ENCODE peak calls at places on chromosomes 7 and 10, in seven cellular contexts. M is IMR-90, V is neuronal stem cell, K is H9, A is mesendoderm, R is H1, E is trophoblast cell. N is an unnamed sample.
A peak's percentile ranks its signal among the peaks of the same experiment; 100 is the strongest.

GRCh38 chr7:47764746-47765145 is 182.8 kb upstream of the TNS3 start:
- DNase-seq in M (no peak), V (no peak), K (no peak), A (no peak), R (no peak), E (no peak), N (no peak)

GRCh38 chr10:36183726-36184125 is 541.6 kb upstream of the FZD8 start:
- DNase-seq in M (peak; percentile 10), V (no peak), K (no peak), A (no peak), R (no peak), E (peak; percentile 92), N (no peak)

GRCh38 chr10:95501203-95502094 is 59.7 kb downstream of the SORBS1 start:
- DNase-seq in M (no peak), V (no peak), K (no peak), A (no peak), R (no peak), E (no peak), N (no peak)

GRCh38 chr7:1367501-1367900 is 91.8 kb downstream of the MICALL2 start:
- DNase-seq in M (no peak), V (no peak), K (no peak), A (no peak), R (no peak), E (no peak), N (no peak)

GRCh38 chr7:134366481-134366880 is 49.8 kb upstream of the SLC35B4 start:
- DNase-seq in M (no peak), V (no peak), K (no peak), A (no peak), R (no peak), E (no peak), N (no peak)

GRCh38 chr7:136302049-136302448 is 324.9 kb upstream of the MTPN start:
- DNase-seq in M (no peak), V (no peak), K (no peak), A (no peak), R (no peak), E (no peak), N (no peak)

GRCh38 chr7:29192811-29193210 is 1.8 kb upstream of the CHN2 start:
- DNase-seq in M (no peak), V (no peak), K (no peak), A (no peak), R (no peak), E (peak; percentile 84), N (no peak)

GRCh38 chr10:113329121-113329596 is 223.7 kb upstream of the HABP2 start:
- DNase-seq in M (peak; percentile 62), V (no peak), K (no peak), A (no peak), R (no peak), E (peak; percentile 90), N (peak; percentile 80)

GRCh38 chr10:68989317-68989990 is 851 bp downstream of the KIFBP start:
- DNase-seq in M (peak; percentile 13), V (no peak), K (no peak), A (no peak), R (no peak), E (no peak), N (peak; percentile 37)

GRCh38 chr7:122858310-122858709 is 27.9 kb downstream of the CADPS2 start:
- DNase-seq in M (no peak), V (no peak), K (no peak), A (no peak), R (no peak), E (no peak), N (no peak)

GRCh38 chr10:133292919-133293809 is 15.5 kb downstream of the TUBGCP2 start:
- DNase-seq in M (peak; percentile 75), V (no peak), K (no peak), A (no peak), R (no peak), E (peak; percentile 49), N (peak; percentile 76)

GRCh38 chr7:50653116-50653854 is 88.1 kb upstream of the DDC start:
- DNase-seq in M (no peak), V (no peak), K (no peak), A (no peak), R (peak; percentile 40), E (no peak), N (peak; percentile 72)

GRCh38 chr7:157644946-157645345 is 308.1 kb downstream of the DNAJB6 start:
- DNase-seq in M (no peak), V (no peak), K (no peak), A (no peak), R (no peak), E (no peak), N (no peak)

GRCh38 chr10:133346413-133346812 is 760 bp upstream of the PRAP1 start:
- DNase-seq in M (no peak), V (no peak), K (peak; percentile 55), A (no peak), R (no peak), E (no peak), N (no peak)

GRCh38 chr7:75951506-75951905 is 36.6 kb downstream of the POR start:
- DNase-seq in M (peak; percentile 68), V (no peak), K (no peak), A (no peak), R (no peak), E (peak; percentile 98), N (peak; percentile 94)

GRCh38 chr10:84531396-84531795 is 203.0 kb downstream of the CCSER2 start:
- DNase-seq in M (no peak), V (no peak), K (no peak), A (no peak), R (no peak), E (no peak), N (no peak)

GRCh38 chr10:128173383-128173782 is 47.2 kb upstream of the MKI67 start:
- DNase-seq in M (no peak), V (no peak), K (no peak), A (peak; percentile 11), R (no peak), E (peak; percentile 60), N (no peak)
- H2AK5ac ChIP-seq in M (no peak overlapping the region), V (no peak overlapping the region), K (no peak overlapping the region), A (no peak overlapping the region), R (no peak overlapping the region), E (no peak overlapping the region), N (no peak overlapping the region)

GRCh38 chr7:109437957-109438356 is 868.3 kb downstream of the DNAJB9 start:
- DNase-seq in M (no peak), V (no peak), K (no peak), A (no peak), R (no peak), E (no peak), N (no peak)
- H2BK120ac ChIP-seq in M (no peak overlapping the region), V (no peak overlapping the region), K (no peak overlapping the region), A (no peak overlapping the region), R (no peak overlapping the region), E (no peak overlapping the region), N (no peak overlapping the region)

GRCh38 chr7:150970424-150970823 is 7.7 kb downstream of the KCNH2 start:
- DNase-seq in M (no peak), V (no peak), K (no peak), A (no peak), R (no peak), E (no peak), N (no peak)
- H2AK5ac ChIP-seq in M (no peak overlapping the region), V (peak overlapping the region; percentile 92), K (no peak overlapping the region), A (no peak overlapping the region), R (no peak overlapping the region), E (no peak overlapping the region), N (no peak overlapping the region)

DNA sequence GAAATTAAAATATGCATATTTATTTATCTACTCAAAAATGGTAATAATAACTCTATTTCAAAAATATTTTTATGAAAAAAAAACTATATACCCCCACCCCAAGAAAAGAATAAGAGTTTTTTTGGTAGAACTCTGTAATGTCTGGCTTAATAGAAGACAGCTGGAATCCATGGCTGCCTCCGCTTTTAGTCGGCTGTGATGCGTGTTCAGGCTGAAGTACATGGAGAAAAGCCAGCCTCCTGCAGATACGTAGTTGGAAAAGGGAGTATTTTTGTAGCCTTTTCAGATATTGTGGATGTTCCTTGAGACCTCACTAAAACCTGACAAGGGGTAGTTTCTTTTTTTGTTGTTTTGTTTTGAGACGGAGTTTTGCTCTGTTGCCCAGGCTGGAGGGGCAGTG is 10.0 kb downstream of the FOXK1 start:
- DNase-seq in M (no peak), V (no peak), K (no peak), A (no peak), R (no peak), E (no peak), N (no peak)
- H2BK120ac ChIP-seq in M (no peak overlapping the region), V (no peak overlapping the region), K (no peak overlapping the region), A (no peak overlapping the region), R (no peak overlapping the region), E (no peak overlapping the region), N (no peak overlapping the region)

GRCh38 chr7:121410829-121411596 is 14.9 kb upstream of the FAM3C start:
- DNase-seq in M (no peak), V (no peak), K (no peak), A (peak; percentile 47), R (no peak), E (no peak), N (no peak)
- H2AK5ac ChIP-seq in M (no peak overlapping the region), V (no peak overlapping the region), K (no peak overlapping the region), A (no peak overlapping the region), R (no peak overlapping the region), E (no peak overlapping the region), N (no peak overlapping the region)

GRCh38 chr10:86535057-86535882 is 13.7 kb upstream of the WAPL start:
- DNase-seq in M (no peak), V (no peak), K (peak; percentile 83), A (peak; percentile 63), R (peak; percentile 88), E (peak; percentile 75), N (peak; percentile 25)

GRCh38 chr10:86538547-86538946 is 17.0 kb upstream of the WAPL start:
- DNase-seq in M (no peak), V (no peak), K (no peak), A (no peak), R (no peak), E (no peak), N (peak; percentile 22)

GRCh38 chr10:86536294-86536861 is 14.8 kb upstream of the WAPL start:
- DNase-seq in M (no peak), V (no peak), K (peak; percentile 64), A (peak; percentile 53), R (peak; percentile 76), E (no peak), N (no peak)

DNA sequence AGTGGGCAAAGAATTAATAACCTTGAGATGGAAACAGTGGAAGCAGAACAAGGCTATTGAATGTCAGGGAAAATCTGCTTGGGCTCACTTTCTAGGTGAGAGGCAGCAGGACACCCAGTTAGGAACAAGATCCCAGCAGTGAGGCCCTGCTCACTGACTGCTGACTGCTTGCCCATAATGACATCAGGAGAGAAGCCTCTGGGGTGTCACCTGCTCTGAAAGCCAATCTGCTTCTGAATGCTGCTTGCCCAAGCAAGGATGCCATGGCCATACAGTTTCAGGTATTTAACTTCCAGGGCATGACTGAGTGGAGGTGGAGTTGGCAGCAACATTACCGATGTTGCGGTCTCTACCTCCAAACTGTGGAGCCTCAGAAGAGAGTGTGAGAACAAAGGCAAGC is 11.7 kb upstream of the WAPL start:
- DNase-seq in M (no peak), V (no peak), K (no peak), A (no peak), R (no peak), E (no peak), N (no peak)
- H2BK120ac ChIP-seq in M (no peak overlapping the region), V (no peak overlapping the region), K (no peak overlapping the region), A (no peak overlapping the region), R (no peak overlapping the region), E (no peak overlapping the region), N (no peak overlapping the region)

GRCh38 chr7:55249332-55249731 is 115.8 kb upstream of the LANCL2 start:
- DNase-seq in M (no peak), V (no peak), K (no peak), A (peak; percentile 35), R (no peak), E (peak; percentile 96), N (peak; percentile 53)
- H2AK5ac ChIP-seq in M (no peak overlapping the region), V (no peak overlapping the region), K (no peak overlapping the region), A (no peak overlapping the region), R (no peak overlapping the region), E (no peak overlapping the region), N (no peak overlapping the region)

N was measured in mesenchymal stem cell.